ENCODE peak calls at places on chromosomes 2 and 18, in four cellular contexts. One of them, this sample, is unnamed.

GRCh38 chr2:181770145-181770544 is 89.8 kb upstream of the NEUROD1 start:
- DNase-seq in sigmoid colon: no peak
- DNase-seq in body of pancreas: no peak
- DNase-seq in tibial nerve: no peak
- DNase-seq in this sample: no peak

GRCh38 chr2:26555246-26556133 is 77.6 kb upstream of the OTOF start:
- DNase-seq in sigmoid colon: peak; percentile 30
- DNase-seq in body of pancreas: no peak
- DNase-seq in tibial nerve: no peak
- DNase-seq in this sample: no peak

GRCh38 chr2:238389985-238390682 is 36.6 kb upstream of the ASB1 start:
- DNase-seq in sigmoid colon: no peak
- DNase-seq in body of pancreas: peak; percentile 90
- DNase-seq in tibial nerve: no peak
- DNase-seq in this sample: peak; percentile 64

GRCh38 chr2:189579585-189579984 is 1.0 kb downstream of the SLC40A1 start:
- DNase-seq in sigmoid colon: no peak
- DNase-seq in body of pancreas: no peak
- DNase-seq in tibial nerve: no peak
- DNase-seq in this sample: no peak

GRCh38 chr2:46400041-46400440 is 79.3 kb upstream of the TMEM247 start:
- DNase-seq in sigmoid colon: no peak
- DNase-seq in body of pancreas: no peak
- DNase-seq in tibial nerve: no peak
- DNase-seq in this sample: no peak

GRCh38 chr18:46677609-46678470 is 20.8 kb upstream of the LOXHD1 start:
- DNase-seq in sigmoid colon: no peak
- DNase-seq in body of pancreas: no peak
- DNase-seq in tibial nerve: no peak
- DNase-seq in this sample: no peak

GRCh38 chr2:111978452-111979170 is 76.5 kb upstream of the TMEM87B start:
- DNase-seq in sigmoid colon: no peak
- DNase-seq in body of pancreas: no peak
- DNase-seq in tibial nerve: no peak
- DNase-seq in this sample: no peak

GRCh38 chr18:48017625-48018024 is 87.2 kb upstream of the SMAD2 start:
- DNase-seq in sigmoid colon: peak; percentile 41
- DNase-seq in body of pancreas: no peak
- DNase-seq in tibial nerve: no peak
- DNase-seq in this sample: no peak

GRCh38 chr18:48228301-48228715 is 180.9 kb downstream of the ZBTB7C start:
- DNase-seq in sigmoid colon: peak; percentile 70
- DNase-seq in body of pancreas: no peak
- DNase-seq in tibial nerve: peak; percentile 59
- DNase-seq in this sample: no peak

GRCh38 chr2:26816893-26817292 is 31.0 kb downstream of the CENPA start:
- DNase-seq in sigmoid colon: no peak
- DNase-seq in body of pancreas: no peak
- DNase-seq in tibial nerve: no peak
- DNase-seq in this sample: no peak

GRCh38 chr18:42048150-42048549 is 93.1 kb downstream of the PIK3C3 start:
- DNase-seq in sigmoid colon: no peak
- DNase-seq in body of pancreas: no peak
- DNase-seq in tibial nerve: no peak
- DNase-seq in this sample: no peak

GRCh38 chr2:44528595-44528994 is 166.8 kb downstream of the CAMKMT start:
- DNase-seq in sigmoid colon: no peak
- DNase-seq in body of pancreas: no peak
- DNase-seq in tibial nerve: no peak
- DNase-seq in this sample: no peak

GRCh38 chr2:176491172-176491904 is 222.1 kb downstream of the MTX2 start:
- DNase-seq in sigmoid colon: peak; percentile 84
- DNase-seq in body of pancreas: peak; percentile 25
- DNase-seq in tibial nerve: peak; percentile 68
- DNase-seq in this sample: no peak

GRCh38 chr2:46780801-46781445 is 134.7 kb downstream of the MCFD2 start:
- DNase-seq in sigmoid colon: peak; percentile 91
- DNase-seq in body of pancreas: no peak
- DNase-seq in tibial nerve: no peak
- DNase-seq in this sample: no peak

GRCh38 chr18:812673-813404 is 797 bp upstream of the YES1 start:
- DNase-seq in sigmoid colon: peak; percentile 93
- DNase-seq in body of pancreas: peak; percentile 75
- DNase-seq in tibial nerve: peak; percentile 51
- DNase-seq in this sample: peak; percentile 74

GRCh38 chr18:63962137-63962536 is 7.7 kb upstream of the SERPINB8 start:
- DNase-seq in sigmoid colon: no peak
- DNase-seq in body of pancreas: no peak
- DNase-seq in tibial nerve: no peak
- DNase-seq in this sample: no peak

GRCh38 chr2:32168513-32168912 is 2.8 kb downstream of the SLC30A6 start:
- DNase-seq in sigmoid colon: no peak
- DNase-seq in body of pancreas: no peak
- DNase-seq in tibial nerve: no peak
- DNase-seq in this sample: no peak

GRCh38 chr2:46296840-46297545 is at the start of gene EPAS1:
- DNase-seq in sigmoid colon: peak; percentile 96
- DNase-seq in body of pancreas: peak; percentile 94
- DNase-seq in tibial nerve: peak; percentile 92
- DNase-seq in this sample: peak; percentile 90

GRCh38 chr18:79068299-79068945 is 772 bp upstream of the ATP9B start:
- DNase-seq in sigmoid colon: no peak
- DNase-seq in body of pancreas: peak; percentile 19
- DNase-seq in tibial nerve: peak; percentile 19
- DNase-seq in this sample: no peak

GRCh38 chr2:41829011-41829500 is 218.8 kb upstream of the PKDCC start:
- DNase-seq in sigmoid colon: no peak
- DNase-seq in body of pancreas: no peak
- DNase-seq in tibial nerve: no peak
- DNase-seq in this sample: no peak

GRCh38 chr2:39487398-39488250 is 50.5 kb upstream of the MAP4K3 start:
- DNase-seq in sigmoid colon: no peak
- DNase-seq in body of pancreas: no peak
- DNase-seq in tibial nerve: no peak
- DNase-seq in this sample: no peak

DNA sequence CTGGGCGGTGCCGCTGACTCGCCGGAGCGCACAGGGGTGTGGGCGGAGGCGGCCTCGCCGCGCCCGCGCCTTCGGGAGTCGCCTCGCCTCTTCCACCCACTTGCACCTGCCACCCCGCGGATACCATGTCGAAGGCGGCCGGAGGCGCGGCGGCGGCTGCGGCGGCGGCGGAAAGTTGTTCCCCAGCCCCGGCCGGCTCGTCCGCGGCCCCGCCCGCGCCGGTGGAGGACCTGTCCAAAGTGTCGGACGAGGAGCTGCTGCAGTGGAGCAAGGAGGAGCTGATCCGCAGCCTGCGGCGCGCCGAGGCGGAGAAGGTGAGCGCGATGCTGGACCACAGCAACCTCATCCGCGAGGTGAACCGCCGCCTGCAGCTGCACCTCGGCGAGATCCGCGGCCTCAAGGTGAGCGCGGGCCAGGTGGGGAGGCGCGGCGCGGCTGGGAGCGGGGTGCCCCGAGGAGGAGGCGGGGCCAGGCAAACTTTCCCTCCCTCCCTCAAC is 758 bp downstream of the CCDC85A start:
- DNase-seq in sigmoid colon: no peak
- DNase-seq in body of pancreas: peak; percentile 38
- DNase-seq in tibial nerve: no peak
- DNase-seq in this sample: no peak
- TF ChIP-seq POLR2A in sigmoid colon: no peak
- TF ChIP-seq POLR2A in body of pancreas: no peak
- TF ChIP-seq POLR2A in tibial nerve: no peak
- TF ChIP-seq POLR2A in this sample: no peak

GRCh38 chr2:85936421-85937068 is 47.8 kb upstream of the ST3GAL5 start:
- DNase-seq in sigmoid colon: no peak
- DNase-seq in body of pancreas: no peak
- DNase-seq in tibial nerve: no peak
- DNase-seq in this sample: no peak
- H3K4me1 ChIP-seq in sigmoid colon: peaks cover 7% of the 10 kb centered on the region
- H3K4me1 ChIP-seq in body of pancreas: no peaks in the 10 kb centered on the region
- H3K4me1 ChIP-seq in tibial nerve: peaks cover 10% of the 10 kb centered on the region
- H3K4me1 ChIP-seq in this sample: no peaks in the 10 kb centered on the region

GRCh38 chr18:58262581-58262980 is 218.6 kb downstream of the NEDD4L start:
- DNase-seq in sigmoid colon: no peak
- DNase-seq in body of pancreas: no peak
- DNase-seq in tibial nerve: no peak
- DNase-seq in this sample: no peak

GRCh38 chr18:58266291-58266690 is 222.3 kb downstream of the NEDD4L start:
- DNase-seq in sigmoid colon: no peak
- DNase-seq in body of pancreas: no peak
- DNase-seq in tibial nerve: no peak
- DNase-seq in this sample: no peak

GRCh38 chr18:58263733-58264469 is 219.9 kb downstream of the NEDD4L start:
- DNase-seq in sigmoid colon: no peak
- DNase-seq in body of pancreas: no peak
- DNase-seq in tibial nerve: no peak
- DNase-seq in this sample: no peak

GRCh38 chr18:58264846-58265245 is 220.8 kb downstream of the NEDD4L start:
- DNase-seq in sigmoid colon: no peak
- DNase-seq in body of pancreas: no peak
- DNase-seq in tibial nerve: no peak
- DNase-seq in this sample: no peak

DNA sequence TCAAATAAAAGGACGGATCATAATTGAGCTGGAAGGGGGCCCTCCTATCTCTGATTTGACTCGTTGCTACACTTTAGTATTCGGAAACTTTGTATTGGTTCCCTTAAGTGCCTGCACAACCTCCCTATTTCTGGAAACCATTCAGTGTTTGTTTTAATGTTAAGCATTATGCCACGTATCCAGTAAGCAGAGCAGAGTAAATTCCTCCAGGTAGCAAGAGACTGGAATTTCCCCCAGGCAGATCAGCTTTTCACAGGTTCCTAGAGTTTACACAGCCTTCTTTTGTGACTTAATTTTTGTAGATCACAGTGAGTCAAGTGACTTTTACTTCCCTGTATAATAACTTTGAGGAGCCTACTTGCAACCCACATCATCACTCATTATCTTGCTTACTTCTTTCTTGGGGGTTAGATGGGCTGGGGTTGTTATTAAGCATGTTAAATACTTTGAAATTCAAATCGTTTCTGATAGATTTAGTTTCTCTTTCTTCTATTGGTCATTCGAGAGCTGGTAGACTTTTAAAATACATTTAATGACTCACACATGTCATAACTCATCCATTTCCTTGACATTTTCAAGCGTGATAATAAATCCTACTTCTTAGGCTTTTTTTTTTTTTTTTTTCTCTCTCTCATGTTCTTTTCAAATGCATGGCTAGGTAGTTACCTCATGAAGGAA is 219.2 kb downstream of the NEDD4L start:
- DNase-seq in sigmoid colon: no peak
- DNase-seq in body of pancreas: no peak
- DNase-seq in tibial nerve: no peak
- DNase-seq in this sample: no peak
- H3K4me3 ChIP-seq in sigmoid colon: no peak overlapping the region
- H3K4me3 ChIP-seq in body of pancreas: no peak overlapping the region
- H3K4me3 ChIP-seq in tibial nerve: no peak overlapping the region
- H3K4me3 ChIP-seq in this sample: no peak overlapping the region

DNA sequence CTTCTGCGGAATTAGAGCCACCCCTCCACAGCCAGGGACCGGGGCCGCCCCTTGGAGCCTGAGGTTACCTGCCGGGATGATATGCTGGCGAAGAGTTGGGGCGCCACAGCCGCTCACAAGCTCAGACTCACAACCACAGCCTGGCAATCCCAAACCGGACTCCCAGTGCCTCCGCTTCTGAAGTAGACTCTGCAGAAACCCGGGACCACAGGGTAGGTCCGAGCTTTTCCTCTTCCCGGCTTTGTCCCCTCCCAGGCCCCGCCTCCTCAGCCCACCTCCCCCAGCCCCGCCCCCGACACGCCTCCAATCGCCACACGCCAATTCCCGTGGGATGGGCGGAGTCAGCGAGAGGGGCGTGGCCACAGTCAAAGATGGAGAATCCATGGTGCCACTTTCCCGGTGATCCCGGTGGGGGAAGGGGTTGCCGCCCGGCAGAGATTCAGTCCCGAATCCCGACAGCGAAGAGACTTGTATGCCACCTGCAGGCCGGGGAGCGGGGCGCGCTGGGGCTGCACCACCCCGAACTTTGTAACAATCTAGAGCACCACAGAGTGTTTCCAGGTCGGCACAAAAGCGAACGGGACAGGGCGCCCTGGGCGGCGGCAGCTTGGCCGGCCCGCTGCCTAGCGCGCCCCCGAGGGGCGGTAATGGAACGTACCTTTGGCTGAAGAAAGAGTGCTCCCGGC is at the start of gene IDH1:
- DNase-seq in sigmoid colon: peak; percentile 97
- DNase-seq in body of pancreas: peak; percentile 99
- DNase-seq in tibial nerve: peak; percentile 99
- DNase-seq in this sample: peak; percentile 97
- TF ChIP-seq POLR2A in sigmoid colon: peak; percentile 46
- TF ChIP-seq POLR2A in body of pancreas: peak; percentile 79
- TF ChIP-seq POLR2A in tibial nerve: peak; percentile 31
- TF ChIP-seq POLR2A in this sample: no peak

GRCh38 chr2:68742638-68743037 is 8.0 kb downstream of the ARHGAP25 start:
- DNase-seq in sigmoid colon: peak; percentile 18
- DNase-seq in body of pancreas: no peak
- DNase-seq in tibial nerve: no peak
- DNase-seq in this sample: no peak

GRCh38 chr2:68740184-68740914 is 5.7 kb downstream of the ARHGAP25 start:
- DNase-seq in sigmoid colon: no peak
- DNase-seq in body of pancreas: no peak
- DNase-seq in tibial nerve: no peak
- DNase-seq in this sample: no peak

GRCh38 chr2:68739261-68740183 is 4.9 kb downstream of the ARHGAP25 start:
- DNase-seq in sigmoid colon: no peak
- DNase-seq in body of pancreas: no peak
- DNase-seq in tibial nerve: no peak
- DNase-seq in this sample: no peak

GRCh38 chr2:68741805-68742306 is 7.2 kb downstream of the ARHGAP25 start:
- DNase-seq in sigmoid colon: no peak
- DNase-seq in body of pancreas: no peak
- DNase-seq in tibial nerve: no peak
- DNase-seq in this sample: no peak

DNA sequence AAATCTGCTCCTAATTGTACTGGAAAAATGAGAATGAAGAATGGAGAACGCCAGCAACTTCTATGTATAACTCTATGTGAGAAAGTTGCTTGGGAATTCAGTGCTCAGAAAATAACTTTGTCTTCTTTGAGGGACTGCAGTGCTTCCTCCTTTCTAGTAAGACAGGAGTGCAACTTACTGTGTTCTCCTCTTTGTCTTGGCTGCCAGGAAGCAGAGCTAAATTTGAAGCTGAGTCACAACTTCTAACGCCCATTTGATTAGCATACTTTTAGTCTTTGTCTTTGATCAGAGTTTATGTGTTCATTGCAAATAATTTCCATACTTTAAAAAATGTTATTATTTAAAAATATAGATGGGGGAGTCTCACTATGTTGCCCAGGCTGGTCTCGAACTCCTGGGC is 6.6 kb downstream of the ARHGAP25 start:
- DNase-seq in sigmoid colon: no peak
- DNase-seq in body of pancreas: no peak
- DNase-seq in tibial nerve: no peak
- DNase-seq in this sample: no peak
- H3K4me1 ChIP-seq in sigmoid colon: no peaks in the 10 kb centered on the region
- H3K4me1 ChIP-seq in body of pancreas: no peaks in the 10 kb centered on the region
- H3K4me1 ChIP-seq in tibial nerve: no peaks in the 10 kb centered on the region
- H3K4me1 ChIP-seq in this sample: no peaks in the 10 kb centered on the region

This sample was measured in breast epithelium.